ENCODE peak calls at places on chromosomes 3 and 15, in eight cellular contexts. B, P, L, Y, W, U, F and I are unnamed samples.

GRCh38 chr3:89360155-89360554 is 252.7 kb downstream of the EPHA3 start:
- DNase-seq in B (no peak), Y (no peak), L (no peak), F (no peak), U (no peak), P (peak), W (no peak), I (no peak)

GRCh38 chr3:20039765-20040475 is at the start of gene KAT2B:
- DNase-seq in B (peak), Y (peak), L (no peak), F (peak), P (peak), W (peak), U (peak), I (peak)

GRCh38 chr15:52186651-52187486 is 4.3 kb downstream of the GNB5 start:
- DNase-seq in W (no peak), P (no peak), Y (peak), U (no peak), L (no peak), F (no peak), B (no peak), I (no peak)

GRCh38 chr3:112786002-112786590 is 60.6 kb downstream of the CD200R1L start:
- DNase-seq in W (no peak), Y (no peak), P (peak), U (no peak), F (no peak), L (no peak), B (no peak), I (no peak)

GRCh38 chr3:72745146-72745976 is 102.9 kb downstream of the SHQ1 start:
- DNase-seq in B (no peak), F (no peak), P (peak), L (no peak), U (peak), W (no peak), Y (no peak), I (no peak)

GRCh38 chr3:111481551-111481950 is 60.4 kb upstream of the CD96 start:
- DNase-seq in B (no peak), Y (no peak), L (no peak), F (no peak), W (no peak), U (no peak), P (no peak), I (no peak)

GRCh38 chr3:119913021-119913420 is 131.1 kb downstream of the NR1I2 start:
- DNase-seq in F (no peak), B (no peak), U (no peak), L (no peak), Y (no peak), W (no peak), P (peak), I (no peak)

GRCh38 chr15:66734961-66735908 is 33.2 kb downstream of the SMAD6 start:
- DNase-seq in W (no peak), B (no peak), F (no peak), P (no peak), L (no peak), Y (no peak), U (no peak), I (no peak)

GRCh38 chr3:71784914-71785593 is at the start of gene PROK2:
- DNase-seq in U (no peak), P (no peak), B (no peak), Y (no peak), L (no peak), W (no peak), F (peak), I (no peak)

GRCh38 chr15:80202641-80203360 is 49.2 kb downstream of the CTXND1 start:
- DNase-seq in P (no peak), B (no peak), Y (no peak), F (no peak), L (peak), W (no peak), U (no peak), I (no peak)

GRCh38 chr3:123535580-123535979 is 49.3 kb downstream of the HACD2 start:
- DNase-seq in U (no peak), Y (no peak), B (no peak), W (no peak), L (no peak), P (peak), F (no peak), I (no peak)

GRCh38 chr3:49161808-49162530 is 4.2 kb downstream of the CCDC71 start:
- DNase-seq in U (no peak), L (no peak), Y (no peak), P (no peak), F (no peak), W (no peak), B (no peak), I (no peak)

GRCh38 chr3:150729682-150730360 is 26.1 kb upstream of the ERICH6 start:
- DNase-seq in U (no peak), F (no peak), P (no peak), Y (no peak), B (no peak), L (no peak), W (no peak), I (no peak)

GRCh38 chr15:61049003-61049402 is 180.1 kb downstream of the RORA start:
- DNase-seq in B (no peak), Y (peak), L (no peak), F (no peak), W (no peak), U (no peak), P (no peak), I (no peak)

GRCh38 chr3:4421121-4421520 is 45.9 kb downstream of the SUMF1 start:
- DNase-seq in W (peak), P (peak), Y (no peak), F (no peak), U (no peak), L (no peak), B (peak), I (no peak)

GRCh38 chr3:28287046-28287445 is 45.6 kb downstream of the CMC1 start:
- DNase-seq in L (no peak), P (no peak), U (no peak), B (no peak), Y (no peak), W (no peak), F (no peak), I (no peak)

GRCh38 chr3:5258526-5258925 is 71.0 kb downstream of the EDEM1 start:
- DNase-seq in Y (no peak), P (no peak), B (no peak), U (no peak), L (no peak), W (no peak), F (no peak), I (no peak)

GRCh38 chr3:52532838-52533622 is 627 bp downstream of the NT5DC2 start:
- DNase-seq in W (no peak), B (peak), U (peak), Y (peak), L (no peak), P (no peak), F (peak), I (no peak)

GRCh38 chr15:69223083-69223813 is 62.8 kb downstream of the GLCE start:
- DNase-seq in B (no peak), F (no peak), Y (no peak), W (no peak), L (no peak), U (no peak), P (no peak), I (no peak)

GRCh38 chr3:141710888-141711616 is 27.0 kb upstream of the RNF7 start:
- DNase-seq in L (no peak), F (no peak), W (no peak), P (peak), Y (no peak), B (no peak), U (no peak), I (no peak)

GRCh38 chr3:6560259-6560658 is 300.7 kb upstream of the GRM7 start:
- DNase-seq in B (no peak), Y (no peak), U (no peak), L (no peak), P (no peak), F (no peak), W (no peak), I (no peak)

GRCh38 chr3:12115846-12116245 is 42.9 kb downstream of the TIMP4 start:
- DNase-seq in B (no peak), P (no peak), U (no peak), F (no peak), Y (no peak), W (no peak), L (no peak), I (no peak)

GRCh38 chr15:35560258-35560657 is 14.3 kb upstream of the DPH6 start:
- DNase-seq in W (no peak), U (no peak), P (no peak), F (no peak), L (no peak), Y (no peak), B (no peak), I (no peak)

GRCh38 chr3:16536996-16537395 is 23.5 kb upstream of the RFTN1 start:
- DNase-seq in Y (no peak), F (no peak), B (no peak), P (no peak), W (no peak), L (no peak), U (no peak), I (no peak)

GRCh38 chr3:6321999-6322398 is 538.9 kb upstream of the GRM7 start:
- DNase-seq in U (no peak), B (no peak), W (no peak), Y (no peak), F (no peak), P (no peak), L (peak), I (no peak)

GRCh38 chr3:149667576-149667975 is 9.8 kb upstream of the WWTR1 start:
- DNase-seq in P (no peak), W (no peak), Y (no peak), B (no peak), L (no peak), F (no peak), U (no peak), I (no peak)

GRCh38 chr3:147886889-147887288 is 477.7 kb downstream of the ZIC1 start:
- DNase-seq in F (no peak), P (no peak), B (no peak), L (no peak), W (no peak), Y (no peak), U (no peak), I (no peak)

GRCh38 chr3:125175321-125176078 is 37.0 kb downstream of the SLC12A8 start:
- DNase-seq in P (no peak), B (no peak), W (no peak), F (no peak), U (no peak), L (no peak), Y (no peak), I (no peak)

GRCh38 chr3:171283248-171284222 is 176.7 kb downstream of the TNIK start:
- DNase-seq in P (no peak), B (no peak), Y (peak), W (no peak), F (no peak), U (no peak), L (no peak), I (no peak)

GRCh38 chr15:95302206-95302605 is 1028.3 kb upstream of the NR2F2 start:
- DNase-seq in B (no peak), L (no peak), W (peak), P (no peak), F (no peak), Y (no peak), U (no peak), I (no peak)

GRCh38 chr15:83365370-83365938 is 81.0 kb upstream of the BNC1 start:
- DNase-seq in P (peak), W (peak), B (peak), U (peak), Y (peak), F (no peak), L (peak), I (no peak)

GRCh38 chr3:150956376-150956775 is 16.2 kb downstream of the CLRN1 start:
- DNase-seq in P (peak), L (no peak), F (no peak), Y (no peak), U (no peak), B (no peak), W (no peak), I (no peak)

GRCh38 chr3:57911588-57911987 is 96.6 kb upstream of the FLNB start:
- DNase-seq in P (peak), U (no peak), W (no peak), B (no peak), F (no peak), L (no peak), Y (no peak), I (no peak)

GRCh38 chr15:51536965-51537574 is 85.5 kb downstream of the DMXL2 start:
- DNase-seq in U (no peak), L (peak), W (peak), B (no peak), F (no peak), Y (no peak), P (peak), I (no peak)

GRCh38 chr3:10508619-10509260 is 3.4 kb upstream of the ATP2B2 start:
- DNase-seq in P (no peak), F (no peak), U (no peak), W (no peak), B (no peak), L (no peak), Y (no peak), I (no peak)

GRCh38 chr3:171614318-171614967 is 154.2 kb upstream of the TNIK start:
- DNase-seq in Y (peak), B (no peak), U (no peak), F (peak), P (peak), L (no peak), W (no peak), I (no peak)

GRCh38 chr15:75156306-75157215 is 45.1 kb upstream of the C15orf39 start:
- DNase-seq in P (no peak), L (no peak), F (no peak), Y (no peak), U (no peak), B (no peak), W (peak), I (no peak)
- H3K27ac ChIP-seq in P (no peak), L (no peak), F (no peak), Y (no peak), U (no peak), B (no peak), W (no peak), I (no peak)

GRCh38 chr15:28110416-28110975 is 11.4 kb upstream of the OCA2 start:
- DNase-seq in L (no peak), U (no peak), P (no peak), F (no peak), Y (no peak), W (no peak), B (no peak), I (no peak)

GRCh38 chr15:28107894-28108255 is 8.8 kb upstream of the OCA2 start:
- DNase-seq in F (no peak), L (no peak), U (no peak), Y (no peak), B (no peak), P (no peak), W (no peak), I (no peak)

GRCh38 chr15:28111552-28111951 is 12.4 kb upstream of the OCA2 start:
- DNase-seq in L (no peak), F (peak), Y (no peak), B (no peak), W (no peak), U (no peak), P (no peak), I (no peak)

GRCh38 chr15:28112101-28112760 is 13.1 kb upstream of the OCA2 start:
- DNase-seq in U (no peak), Y (no peak), B (no peak), F (no peak), W (no peak), L (no peak), P (no peak), I (no peak)

GRCh38 chr15:28109626-28110415 is 10.7 kb upstream of the OCA2 start:
- DNase-seq in B (no peak), P (no peak), W (no peak), L (no peak), U (no peak), F (peak), Y (no peak), I (no peak)
- TF ChIP-seq POLR2A in B (no peak), P (no peak), W (no peak), L (no peak), U (no peak), F (no peak), Y (no peak), I (no peak)

DNA sequence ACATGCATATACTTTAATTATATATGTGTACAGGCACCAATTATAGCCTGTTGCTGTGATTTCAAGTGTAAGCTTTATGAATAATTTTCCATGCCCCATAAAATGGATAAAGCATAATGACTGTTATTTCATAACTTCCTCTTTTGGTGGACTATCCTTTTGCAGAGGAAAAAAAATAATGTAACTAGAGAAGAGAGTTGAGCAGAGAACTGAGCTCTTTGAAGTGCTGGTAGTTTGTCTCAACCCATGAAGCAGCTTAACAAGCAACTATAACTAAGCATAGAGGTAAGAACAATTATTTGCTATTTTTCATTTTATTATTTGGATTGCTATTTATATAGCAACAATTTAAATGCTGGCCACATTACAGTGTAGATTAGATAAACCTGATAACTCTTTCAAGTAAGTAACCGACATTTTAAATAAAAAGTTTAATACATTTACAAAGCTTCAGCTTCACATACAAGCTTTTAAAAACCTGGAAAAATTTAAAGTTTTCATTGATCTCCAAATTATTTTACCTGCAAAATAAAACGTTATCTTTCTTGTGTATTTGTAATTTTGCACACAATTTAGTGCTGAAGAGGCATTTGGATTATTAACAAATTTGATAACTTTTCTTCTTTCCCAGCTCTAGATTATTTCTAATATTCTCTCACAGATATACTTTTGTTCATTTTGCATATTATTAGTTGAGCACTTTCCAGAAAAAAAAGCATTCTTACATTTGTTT is 24.4 kb upstream of the MBNL1 start:
- DNase-seq in W (no peak), L (no peak), U (no peak), Y (no peak), B (no peak), P (no peak), F (no peak), I (no peak)
- H3K27ac ChIP-seq in W (no peak), L (no peak), U (peak), Y (no peak), B (peak), P (no peak), F (peak), I (peak)

GRCh38 chr15:48877630-48878595 is at the start of gene EID1:
- DNase-seq in U (peak), B (peak), L (peak), W (peak), P (peak), Y (peak), F (peak), I (peak)
- TF ChIP-seq POLR2A in U (peak), B (peak), L (peak), W (peak), P (peak), Y (peak), F (no peak), I (no peak)

DNA sequence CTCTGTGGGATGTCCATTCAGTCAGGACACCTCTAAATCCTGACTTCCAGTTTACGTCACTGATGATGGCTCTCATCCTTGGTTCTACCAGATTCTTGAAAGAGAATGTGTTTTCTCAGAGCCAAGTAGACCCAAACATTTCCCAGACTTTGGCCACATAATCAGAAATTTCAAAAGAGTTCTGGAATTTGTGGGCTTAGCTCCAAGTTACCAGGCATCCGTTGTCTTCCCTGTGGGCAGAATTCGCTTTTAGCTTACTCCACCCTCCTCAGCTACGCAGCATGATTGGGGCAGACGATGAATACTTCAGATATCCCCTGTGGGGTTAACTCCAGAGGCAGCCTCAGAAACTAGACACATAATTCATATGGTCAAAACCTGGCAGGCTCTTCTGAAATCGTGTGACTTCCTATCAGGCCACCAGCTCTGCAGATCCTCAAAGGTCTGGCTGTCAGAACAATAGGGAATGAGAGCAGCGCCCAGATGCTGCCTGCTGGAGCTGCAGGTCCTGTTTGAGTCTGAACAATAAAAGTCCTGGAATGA is 30.6 kb downstream of the CRTC3 start:
- DNase-seq in B (no peak), F (no peak), W (peak), Y (peak), P (peak), U (peak), L (no peak), I (no peak)
- H3K27ac ChIP-seq in B (peak), F (no peak), W (peak), Y (peak), P (peak), U (peak), L (no peak), I (peak)

GRCh38 chr3:160448845-160449659 is 534 bp downstream of the TRIM59 start:
- DNase-seq in B (no peak), L (no peak), U (no peak), P (peak), W (peak), Y (no peak), F (peak), I (no peak)

GRCh38 chr3:160447544-160447943 is 2.0 kb downstream of the TRIM59 start:
- DNase-seq in B (no peak), P (peak), F (no peak), Y (no peak), W (no peak), U (no peak), L (no peak), I (no peak)

GRCh38 chr3:160450846-160451245 is 1.3 kb upstream of the TRIM59 start:
- DNase-seq in Y (no peak), B (no peak), L (no peak), P (peak), U (no peak), W (no peak), F (no peak), I (no peak)

GRCh38 chr3:160451602-160452001 is 2.0 kb upstream of the TRIM59 start:
- DNase-seq in L (no peak), F (no peak), P (no peak), Y (no peak), U (no peak), B (no peak), W (no peak), I (no peak)

DNA sequence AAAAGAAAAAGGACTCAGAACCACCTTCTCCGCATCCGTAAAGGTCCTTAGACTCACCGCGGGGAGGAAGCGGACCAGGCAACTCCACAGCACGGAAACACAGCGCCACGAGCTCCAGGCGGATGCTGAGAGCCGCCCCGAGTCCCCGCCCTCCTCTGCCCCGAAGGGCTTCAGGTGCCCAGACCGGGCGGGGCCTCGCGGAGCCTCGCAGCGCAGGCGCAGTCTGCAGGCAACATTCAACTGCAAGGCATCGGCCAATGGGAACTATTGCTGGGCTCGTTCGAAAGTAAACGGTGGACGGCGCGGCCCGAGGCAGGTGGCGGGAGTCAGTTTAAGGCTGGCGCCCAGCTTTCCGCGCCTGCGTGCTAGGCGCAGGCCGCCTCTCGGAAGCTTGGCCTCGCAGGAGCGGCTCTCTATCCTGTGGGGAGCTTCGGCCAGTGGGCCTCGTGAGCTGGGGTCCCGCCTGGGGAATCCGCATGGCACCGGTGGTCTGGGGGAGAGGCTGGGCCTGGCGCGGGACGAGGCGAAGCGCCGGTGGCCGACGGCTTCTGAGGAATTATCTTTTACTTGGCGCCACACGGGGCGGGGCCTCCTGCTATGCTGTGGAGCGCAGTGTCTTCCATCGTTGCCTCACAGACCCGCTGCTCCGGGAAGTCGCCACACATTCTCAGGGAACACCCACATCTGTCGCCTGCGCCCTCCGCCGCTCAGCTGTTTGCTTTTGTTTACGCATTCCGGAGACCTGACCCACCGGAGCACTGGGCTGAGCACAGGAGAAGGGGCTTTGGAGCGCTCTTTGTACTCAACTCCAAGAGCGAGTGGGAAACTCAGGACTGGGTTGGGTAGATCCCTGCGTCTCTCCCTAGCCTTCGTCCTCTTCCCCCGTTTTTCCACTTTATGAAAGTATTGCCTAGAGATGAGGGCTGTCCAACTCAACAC is at the start of gene TRIM59:
- DNase-seq in P (peak), U (peak), B (peak), F (peak), Y (peak), L (peak), W (peak), I (peak)
- TF ChIP-seq POLR2A in P (peak), U (peak), B (peak), F (no peak), Y (peak), L (peak), W (peak), I (no peak)

GRCh38 chr3:62874398-62875102 is 666 bp downstream of the CADPS start:
- DNase-seq in P (no peak), L (no peak), Y (no peak), W (no peak), B (no peak), U (no peak), F (no peak), I (no peak)
- H3K27ac ChIP-seq in P (no peak), L (no peak), Y (no peak), W (no peak), B (no peak), U (peak), F (no peak), I (no peak)